ENCODE peak calls at places on chromosome 7, in four cellular contexts. T is IMR-90, A is GM12878, U is K562. Y is an unnamed sample.

GRCh38 chr7:68224041-68224534 is 1227.5 kb downstream of the TYW1 start:
- DNase-seq in T (no peak), A (no peak), U (no peak), Y (no peak)

GRCh38 chr7:28768577-28769147 is 189.5 kb downstream of the TRIL start:
- DNase-seq in T (peak), A (no peak), U (no peak), Y (no peak)

GRCh38 chr7:33157781-33158180 is 28.4 kb downstream of the BBS9 start:
- DNase-seq in T (peak), A (no peak), U (no peak), Y (no peak)

GRCh38 chr7:98613601-98614425 is 3.3 kb upstream of the NPTX2 start:
- DNase-seq in T (peak), A (no peak), U (no peak), Y (no peak)

GRCh38 chr7:82605247-82605864 is 161.8 kb upstream of the CACNA2D1 start:
- DNase-seq in T (peak), A (no peak), U (peak), Y (peak)

GRCh38 chr7:102248456-102249395 is 37.9 kb upstream of the SH2B2 start:
- DNase-seq in T (no peak), A (no peak), U (no peak), Y (no peak)

GRCh38 chr7:155093586-155093985 is 23.5 kb downstream of the HTR5A start:
- DNase-seq in T (no peak), A (no peak), U (no peak), Y (no peak)

GRCh38 chr7:6588566-6588965 is 1.3 kb upstream of the INTS15 start:
- DNase-seq in T (no peak), A (no peak), U (no peak), Y (no peak)

GRCh38 chr7:155962191-155962967 is 150.1 kb upstream of the SHH start:
- DNase-seq in T (peak), A (peak), U (no peak), Y (peak)

GRCh38 chr7:126605056-126605455 is 647.7 kb downstream of the GRM8 start:
- DNase-seq in T (no peak), A (no peak), U (no peak), Y (no peak)

GRCh38 chr7:95636140-95636539 is 39.8 kb upstream of the PDK4 start:
- DNase-seq in T (no peak), A (no peak), U (no peak), Y (no peak)

GRCh38 chr7:100875356-100875751 is 451 bp downstream of the SRRT start:
- DNase-seq in T (no peak), A (no peak), U (no peak), Y (peak)

GRCh38 chr7:18541189-18541870 is 45.8 kb downstream of the HDAC9 start:
- DNase-seq in T (peak), A (no peak), U (no peak), Y (peak)

GRCh38 chr7:34454381-34454780 is 203.6 kb upstream of the NPSR1 start:
- DNase-seq in T (no peak), A (no peak), U (no peak), Y (no peak)

GRCh38 chr7:12821746-12822145 is 134.3 kb downstream of the ARL4A start:
- DNase-seq in T (no peak), A (no peak), U (no peak), Y (no peak)

GRCh38 chr7:87552351-87552750 is 48.3 kb downstream of the ABCB1 start:
- DNase-seq in T (no peak), A (no peak), U (no peak), Y (no peak)

GRCh38 chr7:30921951-30922401 is 10.3 kb downstream of the AQP1 start:
- DNase-seq in T (no peak), A (no peak), U (no peak), Y (no peak)

GRCh38 chr7:156234192-156234591 is 406.4 kb upstream of the RNF32 start:
- DNase-seq in T (no peak), A (no peak), U (no peak), Y (no peak)

GRCh38 chr7:98568891-98569290 is 48.2 kb upstream of the NPTX2 start:
- DNase-seq in T (no peak), A (no peak), U (no peak), Y (no peak)

GRCh38 chr7:158228986-158229385 is 358.6 kb downstream of the PTPRN2 start:
- DNase-seq in T (no peak), A (no peak), U (no peak), Y (no peak)

GRCh38 chr7:130998993-130999602 is 265.1 kb upstream of the KLF14 start:
- DNase-seq in T (peak), A (no peak), U (no peak), Y (no peak)

GRCh38 chr7:91265693-91266066 is 1.4 kb downstream of the FZD1 start:
- DNase-seq in T (no peak), A (no peak), U (no peak), Y (peak)

DNA sequence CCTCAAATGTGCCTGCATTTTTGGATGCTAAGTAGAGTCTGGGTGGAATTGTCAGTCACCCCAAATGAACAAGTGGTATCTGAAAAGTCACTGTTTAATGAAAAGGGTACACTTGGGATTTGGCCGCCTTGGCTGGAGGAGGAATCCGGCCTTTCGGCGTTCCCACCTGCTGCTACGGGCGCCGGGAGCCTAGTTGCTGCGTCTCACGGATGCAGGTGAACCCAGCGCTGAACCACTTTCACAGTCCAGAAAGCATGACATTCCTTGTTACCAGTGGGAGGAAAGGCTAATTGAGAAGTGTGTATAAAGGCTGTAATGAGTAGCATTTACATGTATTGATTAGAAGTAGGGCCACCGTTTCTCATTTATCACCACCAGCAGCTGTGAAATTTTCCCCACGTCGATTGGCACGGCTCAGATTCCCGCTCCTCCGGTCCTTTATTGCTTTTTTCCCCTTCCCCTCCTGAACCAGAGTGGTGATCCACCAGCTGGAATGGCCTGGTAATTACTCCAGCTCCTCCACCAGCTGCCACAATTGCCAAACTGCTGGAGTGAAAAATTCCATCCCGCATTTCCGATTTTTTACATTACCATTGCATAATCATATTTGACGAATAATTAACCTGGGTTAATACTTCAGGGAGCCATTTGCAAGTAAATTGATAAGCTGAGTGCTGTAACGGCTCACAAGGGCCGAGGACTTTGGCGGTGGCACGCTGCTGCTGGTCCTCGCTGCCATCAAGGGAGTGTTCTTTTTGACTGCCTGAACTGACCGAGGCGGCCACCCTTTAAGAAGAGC is 153.2 kb downstream of the POU6F2 start:
- DNase-seq in T (no peak), A (no peak), U (no peak), Y (no peak)
- TF ChIP-seq POLR2A in T (no peak), A (no peak), U (no peak), Y (no peak)

DNA sequence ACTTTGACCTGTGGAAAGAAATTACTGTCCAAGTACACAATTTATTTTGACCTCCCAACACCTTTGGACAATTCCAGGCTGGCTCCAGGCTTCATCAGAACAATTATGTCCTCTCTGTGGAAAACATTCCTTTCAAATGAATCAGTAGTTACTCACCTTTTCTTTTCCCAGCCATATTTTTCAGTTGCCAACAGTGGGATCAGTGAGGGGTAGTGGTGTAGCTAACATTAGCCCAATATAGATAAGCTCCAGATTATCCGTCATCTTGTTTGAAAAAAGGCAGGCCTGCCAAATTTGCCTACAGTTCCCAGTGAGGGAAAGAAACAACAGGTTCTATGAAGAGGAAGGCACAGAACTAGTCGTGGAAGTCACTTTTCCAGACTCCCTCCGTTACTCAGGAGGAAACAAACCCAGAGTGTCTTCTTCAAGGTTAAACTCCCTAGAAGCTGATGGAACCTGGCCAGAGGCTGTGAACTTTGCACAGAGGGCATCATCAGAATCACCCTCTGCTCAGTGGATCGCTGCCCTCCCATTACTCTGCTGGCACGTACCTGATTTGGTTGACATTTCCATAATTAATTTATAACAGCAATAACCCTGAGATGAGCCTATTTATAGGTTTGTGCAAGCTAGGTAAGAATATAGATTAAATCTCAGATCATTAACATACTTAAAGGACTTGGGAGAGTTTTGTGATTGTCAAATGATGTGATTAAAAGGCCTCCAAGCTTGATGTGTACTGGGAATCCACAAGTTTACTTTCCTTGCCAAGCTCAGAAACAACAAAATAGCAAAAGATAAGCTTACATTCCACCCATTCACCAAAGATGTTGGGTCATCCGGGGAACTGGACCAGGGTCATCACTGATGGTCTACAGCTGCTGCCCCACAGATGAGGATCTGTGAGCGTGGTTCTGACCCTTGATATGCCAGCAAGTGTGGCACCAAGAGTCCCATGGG is 654.6 kb upstream of the GALNT17 start:
- DNase-seq in T (no peak), A (no peak), U (no peak), Y (no peak)
- TF ChIP-seq FOS in T (no peak), A (no peak), U (no peak), Y (no peak)

GRCh38 chr7:143382126-143382790 is 1.1 kb downstream of the ZYX start:
- DNase-seq in T (no peak), A (no peak), U (no peak), Y (no peak)

GRCh38 chr7:143380264-143380645 is 890 bp upstream of the ZYX start:
- DNase-seq in T (peak), A (peak), U (peak), Y (peak)

GRCh38 chr7:143379607-143380263 is 1.4 kb upstream of the ZYX start:
- DNase-seq in T (no peak), A (no peak), U (peak), Y (no peak)

GRCh38 chr7:143381427-143382125 is 431 bp downstream of the ZYX start:
- DNase-seq in T (peak), A (no peak), U (peak), Y (peak)

DNA sequence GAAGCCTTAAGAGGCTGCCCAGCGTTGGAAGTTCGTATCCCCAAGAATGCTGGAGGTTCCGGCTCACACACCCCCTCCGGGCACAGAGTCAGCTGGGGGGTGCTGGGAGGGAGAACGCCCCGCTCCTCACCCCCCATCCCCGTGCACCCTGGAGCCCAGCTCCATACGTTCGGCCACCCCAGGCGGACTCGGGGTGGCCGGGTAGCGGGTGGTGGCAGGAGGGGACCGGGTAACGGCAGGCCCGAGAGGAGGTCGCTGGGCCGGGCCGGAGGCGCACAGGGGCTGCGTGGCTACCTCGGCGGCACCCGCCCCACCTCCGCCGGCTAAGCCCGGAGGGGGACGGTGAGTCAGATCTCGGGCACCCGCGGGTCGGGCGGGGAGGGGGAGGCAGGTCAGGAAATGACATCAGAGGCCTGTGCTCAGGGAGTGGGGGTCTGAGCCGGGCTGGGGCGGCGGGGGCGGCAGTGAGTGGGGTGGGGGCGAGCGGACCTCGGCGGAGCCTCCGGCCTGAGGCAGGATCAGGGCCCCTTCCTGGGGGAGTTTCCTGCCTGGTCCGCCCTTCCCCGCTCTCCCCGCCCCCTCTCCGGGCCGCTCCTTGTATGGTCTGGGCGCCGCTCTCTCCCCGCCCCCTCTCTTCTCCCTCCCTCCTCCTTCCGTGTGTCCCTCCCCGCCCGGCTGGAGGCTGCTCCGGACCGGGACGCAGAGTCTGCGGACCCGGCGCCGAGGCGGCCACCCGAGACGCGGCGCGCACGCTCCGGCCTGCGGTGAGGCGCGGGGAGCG is at the start of gene ZYX:
- DNase-seq in T (peak), A (peak), U (peak), Y (peak)
- H2AFZ ChIP-seq in T (peak), A (peak), U (peak), Y (peak)

DNA sequence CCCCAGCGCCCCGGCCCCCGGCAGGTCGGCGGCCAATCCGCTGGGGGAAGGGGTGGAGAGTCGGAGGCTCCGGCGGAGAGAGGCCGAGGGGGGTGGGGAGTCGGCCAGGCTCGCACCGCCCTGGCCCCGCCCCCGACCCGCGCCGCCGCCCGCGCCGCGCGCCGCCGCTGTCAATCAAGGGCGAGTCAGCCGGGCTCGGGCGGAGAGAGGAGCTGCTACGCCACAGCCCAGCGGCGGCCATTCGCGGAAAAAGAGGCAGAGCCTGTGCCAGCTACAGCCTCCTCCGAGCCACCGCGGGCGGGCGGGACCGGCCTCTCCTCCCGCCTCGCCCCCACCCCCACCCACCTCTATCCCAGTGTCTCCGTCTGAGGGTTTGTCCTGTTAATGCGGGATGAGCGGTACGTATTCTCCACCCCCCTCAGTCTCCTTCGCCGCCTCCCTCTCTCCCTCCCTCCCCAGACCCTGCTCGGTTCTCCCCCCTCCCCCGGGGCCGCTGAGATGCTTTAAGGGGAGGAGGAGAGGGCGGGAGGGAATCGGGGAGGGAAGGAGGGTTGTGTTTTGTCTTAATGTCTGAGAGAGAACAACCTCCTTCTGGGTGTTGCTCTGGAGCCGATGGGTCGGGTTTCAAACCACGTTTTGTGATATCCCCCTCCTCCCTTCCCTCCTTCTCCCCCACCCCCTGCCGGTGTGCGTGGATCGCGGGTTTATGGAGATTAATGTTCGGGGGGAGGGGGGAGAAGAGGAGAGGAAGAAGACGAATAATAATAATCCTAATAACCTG is at the start of gene SP4:
- DNase-seq in T (peak), A (peak), U (peak), Y (peak)
- TF ChIP-seq POLR2A in T (peak), A (peak), U (peak), Y (no peak)